ENCODE peak calls at places on chromosomes 12 and 14, in five cellular contexts. N is H9, R is mesendoderm, C is trophoblast cell, H is adipocyte. F is an unnamed sample.

GRCh38 chr12:24553259-24553658 is 395.6 kb downstream of the BCAT1 start:
- DNase-seq in N (no peak), R (no peak), C (no peak), H (no peak), F (no peak)

GRCh38 chr12:89060133-89060532 is 292.2 kb downstream of the DUSP6 start:
- DNase-seq in N (no peak), R (peak), C (no peak), H (no peak), F (peak)

GRCh38 chr12:58537278-58537677 is 383.0 kb downstream of the LRIG3 start:
- DNase-seq in N (no peak), R (no peak), C (no peak), H (peak), F (peak)

GRCh38 chr12:56947633-56948535 is 9.5 kb downstream of the RDH16 start:
- DNase-seq in N (no peak), R (peak), C (no peak), H (no peak), F (no peak)

GRCh38 chr12:132144115-132145071 is at the start of the genes DDX51 and NOC4L:
- DNase-seq in N (peak), R (peak), C (peak), H (peak), F (peak)

GRCh38 chr14:79764288-79764687 is 447.0 kb downstream of the DIO2 start:
- DNase-seq in N (no peak), R (no peak), C (no peak), H (no peak), F (no peak)

GRCh38 chr12:108664338-108665258 is 30.9 kb upstream of the SELPLG start:
- DNase-seq in N (peak), R (peak), C (peak), H (peak), F (peak)

GRCh38 chr12:76568888-76569551 is 9.4 kb upstream of the OSBPL8 start:
- DNase-seq in N (no peak), R (no peak), C (no peak), H (no peak), F (no peak)

GRCh38 chr12:113469893-113470743 is 1.6 kb downstream of the LHX5 start:
- DNase-seq in N (peak), R (no peak), C (no peak), H (no peak), F (no peak)

GRCh38 chr12:8594072-8594471 is 18.6 kb downstream of the AICDA start:
- DNase-seq in N (peak), R (no peak), C (peak), H (no peak), F (no peak)

GRCh38 chr14:91059576-91060471 is 617 bp downstream of the RPS6KA5 start:
- DNase-seq in N (peak), R (peak), C (peak), H (peak), F (peak)

GRCh38 chr12:3145036-3145435 is 67.9 kb downstream of the TSPAN9 start:
- DNase-seq in N (no peak), R (no peak), C (no peak), H (no peak), F (no peak)

GRCh38 chr12:8698132-8698829 is 490 bp downstream of the RIMKLB start:
- DNase-seq in N (peak), R (peak), C (peak), H (peak), F (peak)

GRCh38 chr14:93894992-93895391 is 32.2 kb upstream of the FAM181A start:
- DNase-seq in N (peak), R (peak), C (no peak), H (no peak), F (no peak)

GRCh38 chr12:132838464-132839080 is 9.9 kb upstream of the GOLGA3 start:
- DNase-seq in N (no peak), R (no peak), C (no peak), H (no peak), F (no peak)

GRCh38 chr12:108576660-108577234 is 14.4 kb downstream of the ISCU start:
- DNase-seq in N (peak), R (no peak), C (no peak), H (no peak), F (no peak)

GRCh38 chr12:49972641-49973360 is at the start of gene AQP6:
- DNase-seq in N (no peak), R (no peak), C (no peak), H (no peak), F (no peak)

GRCh38 chr12:2893007-2893406 is 2.3 kb downstream of the TULP3 start:
- DNase-seq in N (no peak), R (peak), C (peak), H (peak), F (peak)

GRCh38 chr12:12803186-12803585 is 10.0 kb upstream of the DDX47 start:
- DNase-seq in N (no peak), R (no peak), C (peak), H (peak), F (peak)

GRCh38 chr12:12801649-12802048 is 11.5 kb upstream of the DDX47 start:
- DNase-seq in N (no peak), R (no peak), C (peak), H (no peak), F (peak)

GRCh38 chr12:12806784-12807516 is 6.2 kb upstream of the DDX47 start:
- DNase-seq in N (no peak), R (no peak), C (no peak), H (no peak), F (no peak)

GRCh38 chr12:12804011-12804410 is 9.1 kb upstream of the DDX47 start:
- DNase-seq in N (no peak), R (no peak), C (no peak), H (no peak), F (peak)

DNA sequence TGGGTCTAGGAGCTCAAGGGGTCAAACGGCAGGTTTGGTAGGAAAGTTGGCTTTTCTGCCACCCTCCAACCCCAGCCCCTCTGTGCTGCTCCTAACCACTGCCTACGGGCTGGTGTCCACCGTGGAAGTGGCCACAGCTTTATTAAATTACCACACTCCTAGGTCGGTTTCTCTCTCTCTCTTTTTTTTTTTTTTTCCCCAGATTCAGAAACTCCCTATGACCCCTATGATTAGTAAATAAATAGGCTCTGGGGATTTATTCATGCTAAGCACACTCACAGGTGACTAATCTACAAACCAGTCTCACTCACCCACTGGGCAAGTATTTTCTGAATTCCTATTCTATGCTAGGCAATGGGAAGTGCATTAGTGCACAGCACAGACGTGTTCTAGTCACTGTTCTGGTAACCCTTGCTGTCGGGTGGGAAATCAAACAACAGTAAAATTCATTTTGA is 8.7 kb upstream of the DDX47 start:
- DNase-seq in N (no peak), R (no peak), C (peak), H (peak), F (peak)
- H3K9ac ChIP-seq in N (no peak), R (no peak), C (no peak), H (no peak), F (peak)

GRCh38 chr12:45890276-45890675 is 100.1 kb downstream of the SCAF11 start:
- DNase-seq in N (no peak), R (no peak), C (no peak), H (no peak), F (peak)
- H3K9ac ChIP-seq in N (no peak), R (no peak), C (no peak), H (no peak), F (no peak)

GRCh38 chr14:95388699-95389098 is 69.0 kb upstream of the CLMN start:
- DNase-seq in N (no peak), R (no peak), C (no peak), H (no peak), F (peak)
- H3K9ac ChIP-seq in N (no peak), R (no peak), C (no peak), H (no peak), F (no peak)

DNA sequence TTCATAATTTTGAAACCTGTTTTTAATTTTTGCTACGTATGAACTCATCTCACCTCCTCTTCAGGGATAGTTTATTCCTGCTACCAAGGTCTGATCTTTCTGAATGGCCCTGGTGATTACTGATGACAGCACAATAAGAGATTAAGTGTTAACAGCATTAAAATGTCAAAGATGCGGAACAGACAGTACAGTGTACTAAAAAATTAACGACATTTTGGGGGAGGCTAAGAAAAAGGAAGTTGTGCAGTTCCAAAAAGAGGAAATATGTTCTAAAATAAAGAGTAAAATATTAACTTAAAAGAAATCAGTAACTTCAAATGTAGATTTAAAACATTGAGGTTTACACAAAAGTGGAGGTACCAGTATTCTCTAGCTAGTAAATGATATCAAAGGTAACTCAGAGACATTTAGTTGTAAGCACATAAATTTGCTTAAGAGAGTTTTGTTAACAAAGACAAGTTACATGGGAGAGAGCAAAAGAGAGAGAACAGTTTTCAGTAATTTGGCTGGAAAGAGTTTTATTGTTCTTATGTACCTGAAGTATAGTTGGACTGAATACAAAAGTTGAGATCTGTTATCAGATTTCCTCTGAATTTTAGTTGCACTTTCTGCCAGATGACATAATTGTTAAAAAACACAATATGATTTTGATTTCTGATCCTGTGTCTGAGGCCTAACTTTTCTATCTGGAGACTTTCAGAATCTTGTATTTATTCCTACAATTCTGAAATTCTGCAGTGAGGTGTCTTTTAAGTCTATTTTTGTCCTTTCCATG is 4.2 kb upstream of the CLECL1 start:
- DNase-seq in N (no peak), R (no peak), C (no peak), H (no peak), F (no peak)
- H3K9ac ChIP-seq in N (no peak), R (no peak), C (no peak), H (no peak), F (no peak)

DNA sequence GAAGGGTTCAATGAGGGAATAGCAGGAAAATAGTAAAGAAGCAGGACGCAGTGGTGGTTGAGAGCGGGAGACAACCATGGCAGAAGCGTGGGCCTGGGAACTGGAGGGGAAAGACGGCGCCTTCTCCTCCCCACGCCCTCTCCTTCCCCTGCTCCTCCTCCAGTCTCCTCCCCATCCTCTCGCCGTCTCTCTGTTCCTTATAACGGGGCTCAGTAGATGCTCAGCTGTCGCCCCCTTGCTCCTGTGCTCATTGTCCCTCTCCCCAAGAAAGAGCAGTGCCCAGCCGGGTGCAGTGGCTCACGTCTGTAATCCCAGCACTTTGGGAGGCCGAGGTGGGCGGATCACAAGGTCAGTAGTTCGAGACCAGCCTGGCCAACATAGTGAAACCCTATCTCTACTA is 142.0 kb downstream of the BCL11B start:
- DNase-seq in N (no peak), R (no peak), C (no peak), H (no peak), F (no peak)
- H3K9ac ChIP-seq in N (no peak), R (no peak), C (no peak), H (no peak), F (no peak)

DNA sequence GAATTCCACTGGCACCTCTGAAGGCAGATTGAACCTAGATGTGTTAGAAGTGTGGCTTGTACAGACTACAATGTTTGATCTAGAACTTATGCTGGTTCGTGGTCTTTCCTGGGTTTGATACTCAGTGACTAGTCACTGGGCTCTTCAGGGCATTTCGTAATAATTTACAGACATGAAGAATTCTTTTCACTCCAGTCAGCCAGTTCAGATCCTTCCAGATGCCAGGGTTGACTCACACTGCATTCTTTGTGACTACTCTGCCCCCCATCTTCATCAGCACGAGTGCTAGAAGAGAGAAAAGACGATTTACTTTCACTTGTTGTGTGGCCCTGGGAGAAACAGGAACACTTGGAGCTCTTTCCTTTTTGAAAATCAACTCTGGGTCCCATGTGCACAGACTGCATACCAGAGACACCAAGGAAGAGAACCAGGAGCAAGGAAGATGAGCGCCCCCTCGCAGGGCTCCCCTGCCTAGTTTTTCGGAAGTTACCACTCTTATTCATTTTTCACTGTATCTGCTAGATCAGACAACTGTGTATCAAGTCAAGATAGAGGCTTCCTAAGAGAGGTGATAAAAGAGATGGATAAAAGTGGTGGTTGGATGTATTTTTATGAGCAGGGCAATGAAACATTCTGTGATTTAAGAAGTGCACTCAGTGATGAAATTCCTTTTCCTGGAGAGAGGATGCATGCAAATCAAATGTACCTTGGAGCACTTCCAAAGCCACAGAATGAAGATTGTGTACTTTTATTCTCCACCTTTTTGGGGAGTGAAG is 33.5 kb upstream of the EVL start:
- DNase-seq in N (no peak), R (peak), C (peak), H (peak), F (peak)
- H3K9ac ChIP-seq in N (no peak), R (no peak), C (no peak), H (peak), F (peak)

DNA sequence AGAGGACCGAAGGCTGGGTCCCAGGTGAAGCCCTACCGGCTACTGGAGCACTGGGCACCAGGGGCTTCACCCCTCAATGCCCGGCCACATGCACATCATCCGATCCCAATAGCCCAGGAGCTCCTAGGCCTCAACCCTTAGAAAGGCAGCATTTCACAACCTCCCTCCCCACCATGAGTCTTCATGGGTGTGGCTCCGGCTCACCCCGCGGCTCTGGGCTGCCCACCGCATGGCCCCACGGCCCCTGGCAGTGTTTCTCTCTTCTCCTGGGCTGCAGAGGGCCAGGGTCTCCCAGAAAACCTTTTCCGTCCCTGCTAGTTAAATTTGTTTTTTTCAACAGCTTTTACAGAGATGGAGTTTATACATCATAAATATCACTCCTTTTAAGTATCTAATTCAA is 28.6 kb upstream of the DLK1 start:
- DNase-seq in N (no peak), R (no peak), C (no peak), H (no peak), F (peak)
- H3K9ac ChIP-seq in N (no peak), R (no peak), C (no peak), H (no peak), F (no peak)

GRCh38 chr14:24216345-24216699 is 456 bp upstream of the MDP1 start:
- DNase-seq in N (no peak), R (no peak), C (no peak), H (no peak), F (no peak)
- H3K9ac ChIP-seq in N (no peak), R (no peak), C (no peak), H (peak), F (peak)

GRCh38 chr14:52951730-52952481 is 1.1 kb upstream of the FERMT2 start:
- DNase-seq in N (peak), R (peak), C (peak), H (peak), F (peak)
- H3K9ac ChIP-seq in N (peak), R (peak), C (peak), H (peak), F (peak)

DNA sequence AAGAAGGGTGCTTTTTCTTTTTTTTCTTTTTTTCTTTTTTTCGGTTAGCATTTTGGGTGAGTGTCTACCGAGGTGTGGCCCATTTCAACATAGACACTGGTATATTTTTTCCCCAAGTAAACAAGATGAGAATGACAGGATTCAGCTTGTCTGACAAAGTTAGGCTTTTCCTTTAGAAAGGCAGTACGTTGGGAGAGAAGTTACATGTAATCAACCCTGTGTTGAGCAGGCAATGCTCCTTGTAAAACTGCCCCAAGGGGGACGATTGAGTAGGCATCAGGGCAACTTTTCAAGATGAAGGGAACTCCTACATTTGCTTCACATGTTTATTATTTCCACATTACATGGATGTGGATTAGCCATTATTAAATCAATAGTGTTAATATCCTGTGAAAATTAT is 1.7 kb downstream of the EMP1 start:
- DNase-seq in N (no peak), R (no peak), C (no peak), H (peak), F (peak)
- H3K9ac ChIP-seq in N (no peak), R (no peak), C (no peak), H (peak), F (peak)

F was measured in GM23248.